ENCODE peak calls at places on chromosomes 5 and 9, in six cellular contexts. K is body of pancreas, U is gastrocnemius medialis, W is sigmoid colon, A is lower leg skin, I is transverse colon. Z is an unnamed sample.

GRCh38 chr9:117936185-117936758 is 232.1 kb downstream of the TLR4 start:
- DNase-seq in K (no peak), W (no peak), A (no peak), I (no peak), U (no peak), Z (no peak)

GRCh38 chr5:120644516-120644915 is 180.4 kb downstream of the PRR16 start:
- DNase-seq in A (no peak), W (no peak), I (no peak), U (no peak), K (no peak), Z (no peak)

GRCh38 chr9:94593459-94594345 is at the start of gene FBP2:
- DNase-seq in U (peak), K (peak), A (peak), I (no peak), W (no peak), Z (no peak)

GRCh38 chr5:58071566-58071965 is 388.3 kb downstream of the PLK2 start:
- DNase-seq in A (no peak), W (no peak), I (no peak), K (no peak), U (no peak), Z (no peak)

GRCh38 chr9:81689343-81690175 is at the start of gene TLE1:
- DNase-seq in K (peak), I (peak), A (peak), U (peak), W (peak), Z (peak)

GRCh38 chr5:65926893-65927292 is 518 bp downstream of the ERBIN start:
- DNase-seq in W (no peak), K (peak), A (no peak), I (peak), U (no peak), Z (no peak)

GRCh38 chr9:123237220-123237619 is 31.2 kb downstream of the STRBP start:
- DNase-seq in I (no peak), K (no peak), A (no peak), W (no peak), U (no peak), Z (no peak)

GRCh38 chr9:135817951-135818717 is 89.2 kb downstream of the CAMSAP1 start:
- DNase-seq in I (no peak), A (peak), W (no peak), U (no peak), K (no peak), Z (no peak)

GRCh38 chr9:93107825-93108161 is 11.8 kb downstream of the CARD19 start:
- DNase-seq in W (peak), U (no peak), K (peak), A (peak), I (no peak), Z (peak)

GRCh38 chr5:139482050-139482889 is at the start of gene STING1:
- DNase-seq in A (peak), K (peak), U (peak), W (peak), I (peak), Z (peak)

GRCh38 chr5:133932441-133933168 is 35.8 kb downstream of the C5orf15 start:
- DNase-seq in I (peak), U (no peak), A (no peak), W (no peak), K (no peak), Z (no peak)

GRCh38 chr5:145076040-145076439 is 759.1 kb downstream of the PRELID2 start:
- DNase-seq in I (no peak), K (no peak), A (no peak), W (no peak), U (no peak), Z (no peak)

GRCh38 chr9:136951541-136952353 is at the start of gene LCN12:
- DNase-seq in A (no peak), I (no peak), K (no peak), U (no peak), W (no peak), Z (no peak)

GRCh38 chr5:135462304-135462703 is 10.2 kb upstream of the TIFAB start:
- DNase-seq in A (no peak), W (peak), U (no peak), I (peak), K (peak), Z (no peak)

DNA sequence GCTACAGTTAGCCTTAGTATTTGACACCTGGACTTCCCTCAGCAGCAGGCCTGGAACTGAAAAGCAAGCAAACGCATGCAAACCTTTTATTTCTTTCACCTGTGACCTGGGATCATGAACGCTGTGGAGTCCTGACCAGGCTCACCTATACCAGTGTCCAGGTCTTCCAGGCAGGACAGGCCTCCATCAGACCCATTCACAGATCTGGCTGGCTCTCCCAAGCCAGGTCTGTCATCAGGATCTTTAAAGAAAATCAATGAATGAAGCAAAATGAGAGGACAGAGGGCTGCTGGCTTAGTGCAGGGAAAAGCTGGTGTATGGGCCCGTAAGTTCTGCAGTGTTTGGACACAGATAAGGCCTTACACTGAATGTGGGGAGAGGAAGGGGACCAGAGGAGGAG is 96.3 kb upstream of the CPEB4 start:
- DNase-seq in I (no peak), A (peak), U (no peak), W (no peak), K (no peak), Z (no peak)
- TF ChIP-seq POLR2A in I (no peak), A (no peak), U (no peak), W (no peak), K (no peak), Z (no peak)

DNA sequence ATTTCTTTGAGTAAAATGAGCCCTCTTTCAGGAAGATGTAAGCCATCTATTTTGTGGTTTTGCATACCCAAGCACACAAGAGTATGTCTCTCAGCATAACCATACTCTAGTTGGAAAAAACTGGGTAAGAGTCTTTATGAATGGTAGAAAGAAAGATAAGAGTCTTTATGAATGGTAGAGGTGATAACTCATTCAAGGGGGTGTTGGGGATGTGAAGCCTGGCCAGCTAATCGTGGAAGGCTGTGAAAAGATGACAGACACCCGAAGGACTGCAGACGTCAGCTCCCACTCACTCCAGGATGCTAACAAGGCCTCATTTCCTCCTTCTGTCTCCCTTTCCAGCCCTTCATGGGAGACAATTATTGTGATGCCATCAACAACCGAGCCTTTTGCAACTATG is 228.5 kb downstream of the PAPPA start:
- DNase-seq in K (no peak), U (no peak), I (no peak), W (no peak), A (no peak), Z (no peak)
- TF ChIP-seq POLR2A in K (no peak), U (no peak), I (no peak), W (no peak), A (no peak), Z (no peak)

GRCh38 chr5:72465601-72466563 is 41.3 kb downstream of the ZNF366 start:
- DNase-seq in A (no peak), W (no peak), U (no peak), K (no peak), I (no peak), Z (no peak)
- TF ChIP-seq POLR2A in A (no peak), W (no peak), U (no peak), K (no peak), I (no peak), Z (no peak)

DNA sequence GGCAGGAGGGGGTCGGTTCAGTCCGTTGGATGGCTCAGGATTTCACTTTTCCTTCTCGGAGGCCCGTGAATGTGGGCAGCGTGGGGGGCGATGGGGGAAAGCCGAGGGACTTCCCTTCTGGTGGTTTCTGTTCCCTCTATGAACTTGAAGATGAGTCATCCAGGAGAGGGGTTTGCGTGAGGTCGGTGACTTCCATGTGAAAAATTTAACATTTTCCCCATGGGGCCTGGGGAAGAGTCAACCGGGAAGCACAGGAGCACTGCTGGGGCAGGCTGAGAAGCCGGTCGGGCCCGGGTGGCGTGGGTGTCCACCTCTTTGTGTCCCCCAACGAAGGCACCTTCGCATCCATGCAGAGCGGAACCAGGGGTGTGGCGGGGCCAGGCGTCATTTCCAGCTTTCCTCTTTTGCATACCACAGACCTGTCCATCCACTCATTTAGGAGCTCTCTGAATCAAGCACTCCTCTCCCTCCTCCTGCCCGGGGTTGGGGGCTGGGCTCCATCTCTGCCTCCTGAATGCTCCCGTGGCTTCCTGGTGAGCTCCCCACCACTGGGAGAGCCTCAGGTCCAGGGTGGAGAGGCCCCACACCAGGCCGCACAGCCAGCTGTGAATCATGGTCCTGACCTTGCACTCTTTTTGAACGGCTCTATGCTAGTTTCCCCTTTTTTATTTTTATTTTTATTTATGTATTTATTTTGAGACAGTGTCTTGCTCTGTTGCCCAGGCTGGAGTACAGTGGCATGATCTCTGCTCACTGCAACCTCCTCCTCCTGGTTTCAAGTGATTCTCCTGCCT is 68.4 kb downstream of the ANKRD33B start:
- DNase-seq in I (peak), K (no peak), U (no peak), W (peak), A (peak), Z (peak)
- TF ChIP-seq POLR2A in I (no peak), K (no peak), U (no peak), W (no peak), A (no peak), Z (no peak)

GRCh38 chr9:33506626-33507370 is 17.3 kb upstream of the ANKRD18B start:
- DNase-seq in W (no peak), K (no peak), A (no peak), I (no peak), U (no peak), Z (no peak)

DNA sequence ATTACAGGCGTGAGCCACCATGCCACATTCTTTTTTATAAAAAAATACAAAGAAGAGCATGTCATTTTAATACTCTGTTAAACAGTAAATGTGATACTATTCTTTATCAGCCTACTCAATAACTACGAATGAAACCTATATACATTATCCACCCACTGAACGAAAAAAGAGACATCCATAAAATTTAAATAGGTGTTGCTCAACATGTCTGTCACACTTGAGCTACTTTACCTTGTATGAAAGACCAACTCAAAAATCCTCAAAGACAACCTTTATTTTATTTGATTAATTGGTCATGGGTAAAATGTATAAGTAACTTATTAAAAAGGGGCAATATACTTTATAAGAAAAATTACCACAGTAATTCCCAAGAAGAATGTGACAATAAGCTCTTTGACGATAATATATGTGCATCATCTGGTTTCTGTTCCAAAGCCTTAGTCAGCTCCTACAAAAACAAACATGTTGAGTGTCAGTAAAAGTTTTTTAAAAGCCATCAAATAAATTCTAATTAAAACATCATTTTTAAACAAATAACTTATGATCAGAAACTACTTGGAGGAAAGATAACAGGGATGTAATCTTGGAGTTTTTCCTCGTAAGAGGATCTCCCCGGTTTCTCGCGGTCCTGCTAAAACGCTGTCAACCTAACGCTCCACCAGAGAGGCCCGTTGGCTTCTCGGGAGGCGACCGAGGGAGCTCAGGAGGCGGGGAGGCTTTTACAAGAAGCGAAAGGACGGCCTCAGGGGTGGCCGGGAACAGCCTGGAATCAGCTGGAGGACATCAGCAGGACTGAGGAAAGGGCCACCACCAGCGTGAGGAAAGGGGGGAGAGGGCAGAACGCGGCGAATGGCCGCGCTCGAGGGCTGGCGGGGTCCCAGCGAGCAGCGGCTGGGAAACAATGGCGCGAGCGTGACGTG is 13.5 kb upstream of the ANKRD18B start:
- DNase-seq in A (peak), I (peak), U (peak), K (peak), W (peak), Z (peak)
- TF ChIP-seq POLR2A in A (no peak), I (no peak), U (no peak), K (peak), W (no peak), Z (no peak)

DNA sequence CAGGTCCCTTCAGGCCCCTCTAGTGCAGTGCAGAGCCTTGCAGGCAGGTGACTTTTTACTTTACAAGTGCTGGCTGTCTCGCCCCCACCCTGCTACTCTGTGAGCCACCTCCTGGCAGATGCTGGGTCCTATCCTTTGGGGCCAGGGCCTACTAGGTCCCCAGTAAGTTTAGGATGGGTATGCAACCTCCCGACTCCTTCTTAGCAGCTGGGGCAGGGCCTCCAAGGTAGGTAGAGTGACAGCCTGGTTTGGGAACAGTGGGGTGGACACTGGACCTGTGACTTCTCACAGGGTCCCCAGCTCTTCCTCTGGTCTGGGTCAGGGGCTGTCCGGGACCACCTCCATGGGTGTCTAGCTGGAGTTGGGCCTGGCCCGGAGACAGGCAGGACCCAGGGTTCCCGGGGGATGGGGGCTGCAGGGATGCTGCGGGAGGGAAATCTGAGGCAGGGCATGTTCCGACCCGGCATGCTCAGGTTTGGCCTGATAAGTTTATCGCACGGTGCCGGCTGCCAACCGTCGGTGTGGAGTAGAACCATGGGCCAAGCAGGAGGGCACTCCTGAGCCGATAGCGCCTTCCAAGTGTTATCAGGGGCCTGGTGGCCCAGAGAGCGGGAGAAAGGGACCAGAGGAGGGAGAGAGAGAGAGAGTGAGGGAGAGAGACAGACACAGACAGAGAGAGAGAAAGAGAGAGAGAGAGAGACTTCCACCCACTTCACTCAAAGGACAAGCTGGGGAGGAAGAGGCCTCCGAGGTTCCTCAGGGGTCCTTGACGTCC is 20.6 kb downstream of the GFI1B start:
- DNase-seq in U (no peak), W (no peak), K (no peak), I (no peak), A (no peak), Z (no peak)
- TF ChIP-seq POLR2A in U (no peak), W (no peak), K (no peak), I (no peak), A (no peak), Z (no peak)

GRCh38 chr9:131651599-131651998 is 88.3 kb downstream of the RAPGEF1 start:
- DNase-seq in I (no peak), K (no peak), A (no peak), W (no peak), U (no peak), Z (no peak)
- TF ChIP-seq POLR2A in I (no peak), K (no peak), A (no peak), W (no peak), U (no peak), Z (no peak)

GRCh38 chr5:891117-891836 is 1.3 kb downstream of the BRD9 start:
- DNase-seq in W (peak), I (peak), K (no peak), A (no peak), U (no peak), Z (peak)

GRCh38 chr5:893711-894110 is 1.0 kb downstream of the TRIP13 start:
- DNase-seq in K (no peak), W (peak), U (no peak), I (no peak), A (no peak), Z (no peak)

GRCh38 chr5:893137-893506 is 438 bp downstream of the TRIP13 start:
- DNase-seq in A (no peak), K (no peak), U (no peak), I (no peak), W (peak), Z (no peak)

GRCh38 chr5:891837-892389 is 688 bp downstream of the BRD9 start:
- DNase-seq in A (no peak), K (peak), I (peak), W (no peak), U (no peak), Z (no peak)

DNA sequence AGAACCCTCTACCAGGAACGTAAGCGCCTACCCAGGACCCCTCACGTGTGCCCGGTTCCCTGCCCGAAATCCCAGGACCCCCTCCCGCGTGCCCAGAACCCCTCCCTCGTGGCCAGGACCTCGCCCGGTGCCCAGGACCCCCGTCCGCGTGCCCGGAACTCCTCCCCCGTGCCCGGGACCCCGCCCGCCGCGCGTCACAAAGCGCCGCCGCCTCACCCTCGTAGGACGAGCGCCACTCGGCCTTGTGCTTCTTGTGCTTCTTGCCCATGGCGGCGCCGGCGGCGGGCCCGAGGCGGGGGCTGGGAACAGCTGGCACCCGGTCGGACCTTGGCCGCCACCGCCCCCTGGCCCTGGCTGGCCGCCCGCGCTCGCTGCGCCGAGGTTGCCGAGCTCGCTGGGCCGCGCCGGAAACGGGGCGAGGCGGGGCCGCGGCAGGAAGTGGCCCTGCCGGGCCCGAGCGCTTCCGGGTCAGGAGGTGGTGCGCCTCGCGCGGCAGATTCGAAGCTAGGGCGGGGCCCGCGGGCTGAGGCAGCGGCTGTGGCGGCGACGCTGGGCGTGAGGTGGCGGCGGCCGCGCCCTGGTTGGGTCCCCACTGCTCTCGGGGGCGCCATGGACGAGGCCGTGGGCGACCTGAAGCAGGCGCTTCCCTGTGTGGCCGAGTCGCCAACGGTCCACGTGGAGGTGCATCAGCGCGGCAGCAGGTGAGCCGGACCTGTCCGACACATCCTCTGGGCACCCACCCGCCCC is at the start of the genes BRD9 and TRIP13:
- DNase-seq in U (peak), A (peak), W (peak), I (peak), K (peak), Z (peak)
- TF ChIP-seq POLR2A in U (peak), A (no peak), W (no peak), I (peak), K (no peak), Z (peak)

GRCh38 chr5:86968311-86968753 is 299.4 kb upstream of the RASA1 start:
- DNase-seq in U (no peak), A (no peak), I (no peak), W (no peak), K (peak), Z (no peak)
- TF ChIP-seq POLR2A in U (no peak), A (no peak), I (no peak), W (no peak), K (no peak), Z (no peak)

DNA sequence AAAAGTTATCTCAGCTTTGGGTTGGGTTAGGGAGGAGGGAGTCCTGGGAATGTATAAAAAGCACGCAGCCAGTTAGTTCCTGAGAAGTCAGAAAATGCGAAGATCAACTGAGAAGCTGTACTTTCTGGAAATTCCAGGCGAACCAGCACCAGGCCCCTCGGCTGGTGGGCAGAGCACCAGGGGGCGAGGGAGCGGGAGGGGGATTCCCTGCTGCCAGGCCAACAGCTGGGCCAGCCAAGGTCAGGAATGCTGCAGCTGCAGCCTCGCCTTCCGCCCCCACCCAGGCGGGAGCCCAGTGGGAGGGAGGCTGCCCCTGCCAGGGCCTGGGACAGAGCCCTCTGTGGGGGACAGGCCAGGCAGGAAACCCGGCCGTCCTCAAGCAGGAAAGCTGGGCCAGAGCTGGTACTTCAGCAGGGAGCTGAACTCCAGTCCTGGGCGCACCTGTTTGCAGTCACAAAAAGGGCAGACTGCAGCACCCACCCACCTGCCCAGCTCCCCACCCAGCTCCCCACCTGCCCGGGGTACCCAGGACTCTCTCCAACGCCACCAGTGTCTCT is 35.5 kb downstream of the VAV2 start:
- DNase-seq in A (no peak), I (no peak), W (no peak), U (no peak), K (peak), Z (no peak)
- TF ChIP-seq POLR2A in A (no peak), I (no peak), W (no peak), U (no peak), K (peak), Z (no peak)

Z was measured in Peyer's patch.